ENCODE peak calls at places on chromosomes 12 and 14, in four cellular contexts. Q, G, O and J are unnamed samples.

GRCh38 chr12:102876883-102877282 is 40.2 kb downstream of the PAH start:
- DNase-seq in O (no peak), Q (no peak), G (no peak), J (no peak)

GRCh38 chr14:104977008-104977680 is 1.0 kb downstream of the AHNAK2 start:
- DNase-seq in G (no peak), Q (no peak), O (no peak), J (peak; percentile 53)

GRCh38 chr14:97311411-97311810 is 514.2 kb downstream of the VRK1 start:
- DNase-seq in G (no peak), O (no peak), Q (no peak), J (no peak)

GRCh38 chr12:62922539-62922938 is 12.4 kb downstream of the PPM1H start:
- DNase-seq in O (no peak), Q (no peak), G (no peak), J (no peak)

GRCh38 chr12:116924558-116925453 is 14.1 kb downstream of the FBXW8 start:
- DNase-seq in O (peak; percentile 91), G (no peak), Q (no peak), J (peak; percentile 47)

GRCh38 chr12:54158581-54158980 is 30.2 kb downstream of the SMUG1 start:
- DNase-seq in O (no peak), Q (no peak), G (no peak), J (peak; percentile 63)

GRCh38 chr14:21525995-21526671 is at the start of gene SALL2:
- DNase-seq in Q (peak; percentile 79), G (peak; percentile 77), O (peak; percentile 68), J (peak; percentile 87)

GRCh38 chr12:52221912-52222457 is 11.1 kb upstream of the KRT7 start:
- DNase-seq in O (peak; percentile 25), Q (peak; percentile 82), G (no peak), J (peak; percentile 78)

GRCh38 chr14:105971593-105972500 is 445.5 kb downstream of the TMEM121 start:
- DNase-seq in O (no peak), G (no peak), Q (no peak), J (no peak)

GRCh38 chr12:106125351-106126085 is 13.2 kb downstream of the NUAK1 start:
- DNase-seq in O (no peak), G (no peak), Q (no peak), J (no peak)

GRCh38 chr12:124098101-124098757 is 125.2 kb downstream of the ZNF664 start:
- DNase-seq in G (no peak), O (no peak), Q (no peak), J (peak; percentile 76)

GRCh38 chr12:31865023-31865422 is 94.2 kb upstream of the RESF1 start:
- DNase-seq in Q (no peak), G (no peak), O (no peak), J (no peak)

GRCh38 chr12:31872831-31873604 is 86.2 kb upstream of the RESF1 start:
- DNase-seq in Q (no peak), G (no peak), O (no peak), J (no peak)

GRCh38 chr12:31867292-31867691 is 91.9 kb upstream of the RESF1 start:
- DNase-seq in G (no peak), Q (no peak), O (no peak), J (peak; percentile 17)

GRCh38 chr12:31866523-31866922 is 92.7 kb upstream of the RESF1 start:
- DNase-seq in Q (no peak), G (no peak), O (no peak), J (no peak)

DNA sequence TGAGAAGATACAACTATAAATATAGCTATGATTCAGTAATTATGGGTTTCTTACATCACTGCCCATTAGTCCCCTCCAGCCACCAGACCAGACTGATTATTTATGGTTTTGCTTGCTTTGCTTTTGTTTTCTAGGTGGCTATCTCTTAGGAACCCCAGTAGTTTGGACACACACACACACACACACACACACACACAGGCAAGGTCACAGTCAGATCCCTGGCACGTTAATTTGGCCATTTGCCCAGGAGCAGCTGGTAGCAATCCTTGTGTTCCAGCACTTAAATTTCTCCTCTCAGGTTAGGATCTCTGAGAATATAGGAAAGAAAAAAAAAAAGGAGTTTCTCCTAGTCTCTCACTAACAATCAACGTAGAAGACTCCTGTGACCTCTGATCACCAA is 90.2 kb upstream of the RESF1 start:
- DNase-seq in G (peak; percentile 61), Q (no peak), O (peak; percentile 20), J (no peak)
- TF ChIP-seq CTCF in G (no peak), Q (no peak), O (no peak), J (no peak)

GRCh38 chr12:46005151-46005797 is 14.9 kb upstream of the SCAF11 start:
- DNase-seq in G (no peak), Q (no peak), O (peak; percentile 34), J (peak; percentile 81)
- TF ChIP-seq CTCF in G (peak; percentile 28), Q (no peak), O (peak; percentile 54), J (peak; percentile 61)

GRCh38 chr14:102770910-102771543 is 6.2 kb upstream of the TRAF3 start:
- DNase-seq in Q (no peak), O (no peak), G (no peak), J (peak; percentile 55)

GRCh38 chr14:102774391-102775153 is 2.7 kb upstream of the TRAF3 start:
- DNase-seq in Q (no peak), O (peak; percentile 78), G (peak; percentile 35), J (peak; percentile 97)

GRCh38 chr14:102770147-102770909 is 6.9 kb upstream of the TRAF3 start:
- DNase-seq in O (no peak), Q (no peak), G (no peak), J (no peak)

GRCh38 chr14:102775855-102776760 is 1.1 kb upstream of the TRAF3 start:
- DNase-seq in G (no peak), Q (no peak), O (peak; percentile 80), J (peak; percentile 99)

GRCh38 chr14:102772781-102773570 is 4.3 kb upstream of the TRAF3 start:
- DNase-seq in G (no peak), Q (no peak), O (no peak), J (peak; percentile 88)
- TF ChIP-seq CTCF in G (no peak), Q (no peak), O (peak; percentile 28), J (no peak)

GRCh38 chr12:7352661-7353060 is 48.8 kb downstream of the ACSM4 start:
- DNase-seq in O (no peak), G (no peak), Q (no peak), J (no peak)

GRCh38 chr12:7346571-7347225 is 42.8 kb downstream of the ACSM4 start:
- DNase-seq in Q (no peak), O (no peak), G (no peak), J (no peak)

GRCh38 chr12:7349418-7349817 is 45.5 kb downstream of the ACSM4 start:
- DNase-seq in G (no peak), Q (no peak), O (no peak), J (no peak)

GRCh38 chr12:7354521-7354920 is 50.6 kb downstream of the ACSM4 start:
- DNase-seq in G (no peak), Q (no peak), O (no peak), J (no peak)

GRCh38 chr12:7351177-7351576 is 47.3 kb downstream of the ACSM4 start:
- DNase-seq in Q (no peak), G (no peak), O (no peak), J (no peak)
- TF ChIP-seq CTCF in Q (no peak), G (no peak), O (no peak), J (no peak)

GRCh38 chr12:44078273-44078672 is 242.4 kb downstream of the TMEM117 start:
- DNase-seq in Q (no peak), G (no peak), O (peak; percentile 4), J (no peak)

GRCh38 chr12:44077293-44077692 is 241.4 kb downstream of the TMEM117 start:
- DNase-seq in G (no peak), O (no peak), Q (no peak), J (no peak)

GRCh38 chr12:44076892-44077291 is 241.0 kb downstream of the TMEM117 start:
- DNase-seq in Q (no peak), G (no peak), O (no peak), J (no peak)
- TF ChIP-seq CTCF in Q (no peak), G (no peak), O (no peak), J (no peak)

DNA sequence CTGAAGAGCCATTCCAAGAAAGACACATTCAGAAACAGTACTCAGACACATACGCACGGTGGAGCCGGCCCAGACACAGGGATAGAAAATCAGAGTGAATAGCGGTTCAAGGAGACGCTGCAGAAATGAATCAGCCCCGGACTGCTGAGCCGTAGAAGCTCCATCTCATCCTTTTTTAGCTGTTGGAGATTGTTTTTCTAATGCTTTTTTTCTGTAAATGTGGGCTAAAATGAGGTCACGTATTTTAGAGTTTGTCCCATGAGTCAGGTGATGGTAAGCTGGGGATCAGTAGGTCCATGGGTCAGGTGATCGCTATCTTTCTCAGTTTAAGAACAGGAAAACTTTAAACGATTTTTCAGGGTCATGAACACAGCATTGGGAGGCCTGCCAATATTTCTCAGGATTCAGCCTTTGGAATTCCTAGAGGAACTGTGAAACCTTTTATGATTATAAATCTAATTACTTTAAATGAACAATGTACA is 202.4 kb downstream of the ITPR2 start:
- DNase-seq in Q (no peak), O (peak; percentile 90), G (no peak), J (peak; percentile 39)
- TF ChIP-seq CTCF in Q (no peak), O (no peak), G (no peak), J (no peak)

GRCh38 chr14:36524220-36524837 is 4.3 kb upstream of the NKX2-1 start:
- DNase-seq in O (no peak), G (no peak), Q (no peak), J (no peak)
- TF ChIP-seq CTCF in O (no peak), G (no peak), Q (no peak), J (no peak)

DNA sequence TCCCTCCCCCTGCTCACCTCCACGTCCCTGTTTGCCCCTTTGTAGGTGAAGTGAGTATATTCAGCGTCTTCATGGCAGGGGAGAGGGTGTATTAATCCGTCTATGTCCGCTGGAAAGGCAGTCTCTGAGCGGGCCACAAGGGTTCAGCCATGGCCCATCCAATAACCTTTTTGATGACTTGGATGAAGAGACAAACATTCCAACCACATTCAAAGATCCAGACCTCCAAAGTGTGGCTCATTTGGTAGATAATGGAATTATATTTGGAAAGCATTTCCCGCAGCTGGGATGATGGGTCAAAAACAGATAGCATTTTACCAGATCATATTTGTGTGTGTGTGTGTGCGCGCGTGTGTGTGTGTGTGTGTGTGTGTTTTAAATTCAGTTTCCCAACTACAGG is 345.9 kb downstream of the DPF3 start:
- DNase-seq in G (no peak), O (no peak), Q (no peak), J (peak; percentile 87)
- TF ChIP-seq CTCF in G (no peak), O (peak; percentile 2), Q (no peak), J (peak; percentile 12)

GRCh38 chr14:74459289-74459946 is 33.4 kb upstream of the SYNDIG1L start:
- DNase-seq in Q (no peak), G (no peak), O (peak; percentile 69), J (peak; percentile 90)
- TF ChIP-seq CTCF in Q (peak; percentile 9), G (no peak), O (peak; percentile 75), J (peak; percentile 83)